ENCODE peak calls at places on chromosome X, in four cellular contexts. J is HepG2, E is H1, U is GM12878. I is an unnamed sample. For H3K4me1, the result is how much of the 10 kb centered on the place peaks cover.

GRCh38 chrX:137567474-137568232 is 1.7 kb downstream of the ZIC3 start:
- DNase-seq in J (no peak), E (no peak), U (no peak), I (no peak)

GRCh38 chrX:23953908-23954269 is 46.1 kb downstream of the CXorf58 start:
- DNase-seq in U (no peak), E (no peak), J (no peak), I (no peak)

GRCh38 chrX:23904096-23904495 is 3.6 kb downstream of the APOO start:
- DNase-seq in U (no peak), J (no peak), E (no peak), I (no peak)

GRCh38 chrX:28549839-28550238 is 37.4 kb upstream of the IL1RAPL1 start:
- DNase-seq in U (no peak), J (no peak), E (no peak), I (no peak)

GRCh38 chrX:53357799-53358530 is 64.5 kb downstream of the SMC1A start:
- DNase-seq in U (no peak), E (no peak), J (no peak), I (peak)

GRCh38 chrX:270848-271367 is 10.3 kb upstream of the PLCXD1 start:
- DNase-seq in E (no peak), U (no peak), J (no peak), I (no peak)

GRCh38 chrX:55486736-55487135 is 2.9 kb downstream of the USP51 start:
- DNase-seq in U (no peak), J (no peak), E (no peak), I (no peak)

GRCh38 chrX:78522601-78523000 is 136.5 kb downstream of the RTL3 start:
- DNase-seq in U (no peak), E (no peak), J (no peak), I (no peak)

GRCh38 chrX:150533863-150534262 is 34.6 kb upstream of the MTM1 start:
- DNase-seq in U (no peak), J (no peak), E (no peak), I (no peak)

GRCh38 chrX:134692990-134693389 is 34.7 kb upstream of the PLAC1 start:
- DNase-seq in U (no peak), J (no peak), E (no peak), I (no peak)

GRCh38 chrX:96182366-96182765 is 502.3 kb upstream of the DIAPH2 start:
- DNase-seq in U (no peak), E (no peak), J (peak), I (peak)

GRCh38 chrX:106331606-106332005 is 163.5 kb downstream of the PWWP3B start:
- DNase-seq in J (no peak), E (no peak), U (no peak), I (no peak)

GRCh38 chrX:78476701-78477100 is 149.3 kb upstream of the CYSLTR1 start:
- DNase-seq in E (no peak), J (no peak), U (no peak), I (no peak)

GRCh38 chrX:97027384-97027922 is 143.7 kb downstream of the RPA4 start:
- DNase-seq in U (no peak), J (peak), E (peak), I (peak)

GRCh38 chrX:5876984-5877655 is 351.5 kb downstream of the NLGN4X start:
- DNase-seq in J (peak), U (no peak), E (peak), I (peak)

GRCh38 chrX:34058005-34058404 is 74.1 kb downstream of the FAM47A start:
- DNase-seq in U (no peak), E (peak), J (no peak), I (no peak)

GRCh38 chrX:44428989-44429627 is 85.6 kb upstream of the EFHC2 start:
- DNase-seq in U (no peak), J (peak), E (no peak), I (no peak)

GRCh38 chrX:105658136-105658535 is 164.2 kb upstream of the NRK start:
- DNase-seq in U (no peak), E (no peak), J (no peak), I (no peak)

GRCh38 chrX:56764975-56765791 is 36.1 kb downstream of the NBDY start:
- DNase-seq in J (no peak), E (peak), U (no peak), I (no peak)

GRCh38 chrX:72243472-72243871 is 4.6 kb upstream of the ERCC6L start:
- DNase-seq in E (no peak), J (no peak), U (no peak), I (no peak)

GRCh38 chrX:110396777-110397176 is 38.1 kb downstream of the RTL9 start:
- DNase-seq in U (no peak), E (no peak), J (no peak), I (no peak)

GRCh38 chrX:116238093-116238492 is 67.5 kb downstream of the AGTR2 start:
- DNase-seq in J (no peak), E (no peak), U (no peak), I (no peak)

GRCh38 chrX:142711801-142712200 is 313.9 kb upstream of the SPANXN4 start:
- DNase-seq in E (no peak), U (no peak), J (no peak), I (no peak)

DNA sequence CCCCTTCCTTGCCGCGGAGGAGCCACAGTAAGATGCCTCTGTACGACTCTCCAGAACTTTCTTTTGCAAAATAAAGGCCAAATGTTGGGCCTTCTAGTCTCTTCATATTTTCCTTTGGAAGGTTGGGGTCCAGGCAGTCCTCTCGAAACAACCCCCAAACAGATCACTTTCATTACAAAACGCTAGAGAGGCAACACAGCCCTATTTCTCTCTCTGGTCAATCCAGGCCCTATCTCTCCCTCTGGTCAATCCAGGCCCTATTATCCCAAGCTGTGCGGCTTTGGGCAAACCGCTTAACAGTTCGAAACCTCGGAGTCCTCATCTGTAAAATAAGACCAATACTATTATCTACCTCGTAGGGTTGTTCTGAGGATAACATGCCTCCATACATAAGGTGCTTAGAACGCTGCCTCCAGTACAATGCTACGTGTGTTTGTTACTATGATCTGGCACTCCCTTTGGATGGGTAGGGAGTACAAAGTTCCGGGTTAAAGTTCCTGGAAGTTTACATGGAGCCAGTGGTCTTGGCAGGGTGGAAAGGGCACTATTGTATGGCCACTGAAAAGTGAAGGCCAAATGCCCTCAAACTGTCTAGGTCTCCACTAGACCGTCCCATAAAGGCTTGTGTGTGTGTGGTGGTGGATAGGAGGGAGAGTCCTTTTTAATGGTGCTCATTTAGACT is 75.4 kb upstream of the BCOR start:
- DNase-seq in U (no peak), J (peak), E (no peak), I (no peak)
- H3K4me1 ChIP-seq in U (under half), J (half or more), E (under half), I (under half)

GRCh38 chrX:47571896-47572295 is 10.3 kb upstream of the TIMP1 start:
- DNase-seq in J (no peak), U (no peak), E (no peak), I (no peak)

GRCh38 chrX:47571215-47571614 is 10.2 kb downstream of the ARAF start:
- DNase-seq in U (no peak), E (no peak), J (no peak), I (no peak)

GRCh38 chrX:47570794-47571193 is 9.8 kb downstream of the ARAF start:
- DNase-seq in E (no peak), J (no peak), U (no peak), I (no peak)

GRCh38 chrX:47566841-47567240 is 5.8 kb downstream of the ARAF start:
- DNase-seq in U (no peak), E (no peak), J (no peak), I (no peak)

DNA sequence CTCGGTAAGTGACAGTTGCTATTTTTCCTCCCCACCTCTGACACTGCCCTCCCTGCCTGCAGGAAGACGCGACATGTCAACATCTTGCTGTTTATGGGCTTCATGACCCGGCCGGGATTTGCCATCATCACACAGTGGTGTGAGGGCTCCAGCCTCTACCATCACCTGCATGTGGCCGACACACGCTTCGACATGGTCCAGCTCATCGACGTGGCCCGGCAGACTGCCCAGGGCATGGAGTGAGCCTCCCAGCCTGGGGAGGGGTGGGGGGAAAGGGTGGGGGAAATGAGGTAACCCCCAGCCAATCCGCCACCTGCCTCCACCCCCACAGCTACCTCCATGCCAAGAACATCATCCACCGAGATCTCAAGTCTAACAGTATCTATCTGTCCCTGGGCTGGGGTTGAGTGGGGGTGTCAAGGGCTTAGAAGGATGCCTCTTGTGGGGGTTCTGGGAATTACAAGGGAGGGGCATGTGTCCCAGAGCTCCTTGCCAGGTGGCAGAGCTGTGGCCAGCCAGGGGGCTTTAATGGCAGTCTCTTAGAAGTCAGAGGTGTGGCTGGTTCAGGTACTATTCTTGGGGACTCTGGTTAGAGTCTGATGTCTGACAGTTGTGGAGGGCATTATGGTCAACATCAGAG is 7.8 kb downstream of the ARAF start:
- DNase-seq in J (peak), U (no peak), E (peak), I (no peak)
- TF ChIP-seq SUZ12 in J (no peak), U (no peak), E (no peak), I (no peak)

DNA sequence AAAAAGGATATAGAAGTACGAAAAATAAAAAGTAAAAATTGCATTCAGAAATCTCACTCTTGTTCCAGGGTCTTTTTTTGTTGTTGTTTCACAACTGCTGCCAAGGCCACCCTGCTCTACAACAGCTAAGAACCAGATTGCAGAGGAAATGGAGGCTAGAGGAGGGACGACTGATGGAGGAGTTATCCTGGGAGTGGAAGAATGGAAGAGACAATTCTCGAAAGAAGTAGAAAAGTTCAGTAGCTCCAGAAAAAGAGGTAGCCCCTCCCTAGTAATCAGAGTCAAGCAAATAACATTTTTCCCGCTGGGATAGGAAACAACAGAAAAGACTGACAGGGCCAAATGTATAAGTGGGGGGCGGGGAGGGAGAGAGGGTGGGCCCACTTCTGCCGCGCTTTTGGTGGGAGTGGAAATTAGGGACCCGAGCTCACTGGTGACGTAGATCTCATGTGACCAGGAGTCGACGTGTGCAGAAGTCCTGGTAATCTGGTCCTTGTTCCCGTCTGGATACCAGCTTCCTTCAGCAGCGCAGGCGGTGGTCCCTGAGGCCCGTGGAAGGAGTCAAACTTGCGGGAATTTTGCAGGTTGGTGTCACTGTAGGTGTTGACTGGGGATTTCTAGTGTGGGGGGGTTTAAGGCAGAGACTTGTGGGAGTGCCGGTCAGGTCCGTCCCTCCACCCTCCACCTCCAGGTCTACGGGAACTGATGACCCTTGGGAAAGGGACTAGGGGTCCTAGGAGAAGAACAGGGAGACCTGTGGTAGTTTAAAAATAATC is at the start of gene TCEAL9:
- DNase-seq in U (no peak), J (peak), E (no peak), I (no peak)
- H3K4me3 ChIP-seq in U (peak), J (peak), E (peak), I (peak)

DNA sequence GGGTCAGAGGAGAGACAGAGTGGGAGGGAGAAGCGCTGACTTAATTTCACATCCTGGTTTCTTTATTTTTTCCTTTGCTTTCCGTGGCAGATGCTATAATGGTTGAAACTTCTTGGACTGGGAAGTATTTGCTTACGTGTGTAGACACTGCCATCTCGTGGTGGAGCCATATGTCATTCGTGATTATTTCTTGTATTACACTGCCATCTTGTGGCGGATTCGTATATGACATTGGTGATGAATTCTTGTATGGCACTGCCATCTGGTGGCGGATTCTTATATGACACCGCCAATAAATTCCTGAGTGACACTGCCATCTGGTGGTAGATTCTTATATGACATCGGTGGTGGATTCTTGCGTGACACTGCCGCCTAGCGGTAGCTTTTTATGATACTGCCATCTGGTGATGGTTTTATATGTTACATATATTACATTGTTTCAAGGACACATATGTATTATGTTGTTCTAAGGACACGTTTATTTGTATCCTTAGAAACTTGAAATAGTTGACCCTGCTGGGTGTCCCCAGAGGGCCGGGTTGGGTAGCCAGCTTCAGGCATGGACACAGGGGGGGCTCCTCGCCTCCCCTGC is 37.3 kb upstream of the CLCN4 start:
- DNase-seq in U (peak), E (peak), J (peak), I (peak)
- H3K4me1 ChIP-seq in U (under half), E (under half), J (under half), I (under half)

GRCh38 chrX:7372843-7373525 is 225.0 kb upstream of the PUDP start:
- DNase-seq in E (no peak), J (no peak), U (no peak), I (no peak)
- TF ChIP-seq SUZ12 in E (no peak), J (no peak), U (no peak), I (no peak)

GRCh38 chrX:121641560-121641959 is 594.1 kb downstream of the GLUD2 start:
- DNase-seq in U (no peak), E (no peak), J (no peak), I (no peak)
- H3K4me3 ChIP-seq in U (no peak), E (no peak), J (no peak), I (no peak)

GRCh38 chrX:129736491-129736890 is 2.3 kb upstream of the XPNPEP2 start:
- DNase-seq in E (no peak), J (peak), U (no peak), I (no peak)

GRCh38 chrX:129738466-129739308 is at the start of gene XPNPEP2:
- DNase-seq in E (no peak), U (no peak), J (no peak), I (no peak)

GRCh38 chrX:129741880-129742758 is 3.3 kb downstream of the XPNPEP2 start:
- DNase-seq in U (no peak), J (no peak), E (peak), I (peak)

GRCh38 chrX:129739591-129739990 is 812 bp downstream of the XPNPEP2 start:
- DNase-seq in J (no peak), E (no peak), U (no peak), I (no peak)

GRCh38 chrX:129737921-129738320 is 858 bp upstream of the XPNPEP2 start:
- DNase-seq in U (no peak), E (no peak), J (no peak), I (no peak)
- H3K4me1 ChIP-seq in U (under half), E (under half), J (under half), I (under half)

GRCh38 chrX:66553973-66554372 is 84.9 kb downstream of the EDA2R start:
- DNase-seq in J (no peak), E (no peak), U (no peak), I (no peak)
- TF ChIP-seq SUZ12 in J (no peak), E (no peak), U (no peak), I (no peak)

I was measured in NT2/D1.